ENCODE peak calls at places on chromosomes 12 and 14, in five cellular contexts. One of them, this sample, is unnamed.

GRCh38 chr12:132955094-132955932 is 793 bp downstream of the ZNF605 start:
- DNase-seq in effector memory CD4-positive, alpha-beta T cell: no peak
- DNase-seq in H9: peak
- DNase-seq in AG20443: peak
- DNase-seq in stimulated activated CD4-positive, alpha-beta T cell treated with anti-CD3 and anti-CD28 coated beads, Interleukin-1b, Interleukin-23, amount 100 ng/mL, for 48 hours: peak
- DNase-seq in this sample: no peak

GRCh38 chr14:106840258-106840657 is 1313.9 kb downstream of the TMEM121 start:
- DNase-seq in effector memory CD4-positive, alpha-beta T cell: no peak
- DNase-seq in H9: no peak
- DNase-seq in AG20443: no peak
- DNase-seq in stimulated activated CD4-positive, alpha-beta T cell treated with anti-CD3 and anti-CD28 coated beads, Interleukin-1b, Interleukin-23, amount 100 ng/mL, for 48 hours: no peak
- DNase-seq in this sample: no peak

GRCh38 chr12:59808317-59808910 is 212.6 kb downstream of the SLC16A7 start:
- DNase-seq in effector memory CD4-positive, alpha-beta T cell: no peak
- DNase-seq in H9: no peak
- DNase-seq in AG20443: peak
- DNase-seq in stimulated activated CD4-positive, alpha-beta T cell treated with anti-CD3 and anti-CD28 coated beads, Interleukin-1b, Interleukin-23, amount 100 ng/mL, for 48 hours: no peak
- DNase-seq in this sample: no peak

GRCh38 chr12:107774349-107775029 is at the start of gene ASCL4:
- DNase-seq in effector memory CD4-positive, alpha-beta T cell: no peak
- DNase-seq in H9: no peak
- DNase-seq in AG20443: no peak
- DNase-seq in stimulated activated CD4-positive, alpha-beta T cell treated with anti-CD3 and anti-CD28 coated beads, Interleukin-1b, Interleukin-23, amount 100 ng/mL, for 48 hours: no peak
- DNase-seq in this sample: no peak

GRCh38 chr14:53247596-53248370 is 94.7 kb upstream of the DDHD1 start:
- DNase-seq in effector memory CD4-positive, alpha-beta T cell: no peak
- DNase-seq in H9: no peak
- DNase-seq in AG20443: no peak
- DNase-seq in stimulated activated CD4-positive, alpha-beta T cell treated with anti-CD3 and anti-CD28 coated beads, Interleukin-1b, Interleukin-23, amount 100 ng/mL, for 48 hours: no peak
- DNase-seq in this sample: no peak

GRCh38 chr14:71169861-71170260 is 262.6 kb downstream of the PCNX1 start:
- DNase-seq in effector memory CD4-positive, alpha-beta T cell: no peak
- DNase-seq in H9: no peak
- DNase-seq in AG20443: no peak
- DNase-seq in stimulated activated CD4-positive, alpha-beta T cell treated with anti-CD3 and anti-CD28 coated beads, Interleukin-1b, Interleukin-23, amount 100 ng/mL, for 48 hours: no peak
- DNase-seq in this sample: no peak

GRCh38 chr14:56400426-56400825 is 179.2 kb upstream of the TMEM260 start:
- DNase-seq in effector memory CD4-positive, alpha-beta T cell: no peak
- DNase-seq in H9: no peak
- DNase-seq in AG20443: no peak
- DNase-seq in stimulated activated CD4-positive, alpha-beta T cell treated with anti-CD3 and anti-CD28 coated beads, Interleukin-1b, Interleukin-23, amount 100 ng/mL, for 48 hours: no peak
- DNase-seq in this sample: no peak

GRCh38 chr14:22479132-22479531 is 109.9 kb downstream of the DAD1 start:
- DNase-seq in effector memory CD4-positive, alpha-beta T cell: no peak
- DNase-seq in H9: no peak
- DNase-seq in AG20443: no peak
- DNase-seq in stimulated activated CD4-positive, alpha-beta T cell treated with anti-CD3 and anti-CD28 coated beads, Interleukin-1b, Interleukin-23, amount 100 ng/mL, for 48 hours: no peak
- DNase-seq in this sample: no peak

GRCh38 chr12:3243376-3244084 is 166.4 kb downstream of the TSPAN9 start:
- DNase-seq in effector memory CD4-positive, alpha-beta T cell: no peak
- DNase-seq in H9: no peak
- DNase-seq in AG20443: no peak
- DNase-seq in stimulated activated CD4-positive, alpha-beta T cell treated with anti-CD3 and anti-CD28 coated beads, Interleukin-1b, Interleukin-23, amount 100 ng/mL, for 48 hours: no peak
- DNase-seq in this sample: no peak

GRCh38 chr14:98069712-98070133 is 1202.3 kb downstream of the BCL11B start:
- DNase-seq in effector memory CD4-positive, alpha-beta T cell: no peak
- DNase-seq in H9: peak
- DNase-seq in AG20443: no peak
- DNase-seq in stimulated activated CD4-positive, alpha-beta T cell treated with anti-CD3 and anti-CD28 coated beads, Interleukin-1b, Interleukin-23, amount 100 ng/mL, for 48 hours: no peak
- DNase-seq in this sample: no peak

GRCh38 chr14:104976198-104977007 is 1.8 kb downstream of the AHNAK2 start:
- DNase-seq in effector memory CD4-positive, alpha-beta T cell: peak
- DNase-seq in H9: peak
- DNase-seq in AG20443: peak
- DNase-seq in stimulated activated CD4-positive, alpha-beta T cell treated with anti-CD3 and anti-CD28 coated beads, Interleukin-1b, Interleukin-23, amount 100 ng/mL, for 48 hours: peak
- DNase-seq in this sample: peak

GRCh38 chr12:46214668-46215429 is 54.0 kb downstream of the SLC38A1 start:
- DNase-seq in effector memory CD4-positive, alpha-beta T cell: peak
- DNase-seq in H9: no peak
- DNase-seq in AG20443: no peak
- DNase-seq in stimulated activated CD4-positive, alpha-beta T cell treated with anti-CD3 and anti-CD28 coated beads, Interleukin-1b, Interleukin-23, amount 100 ng/mL, for 48 hours: peak
- DNase-seq in this sample: peak

GRCh38 chr12:53952871-53953734 is 1.6 kb upstream of the HOXC12 start:
- DNase-seq in effector memory CD4-positive, alpha-beta T cell: no peak
- DNase-seq in H9: peak
- DNase-seq in AG20443: peak
- DNase-seq in stimulated activated CD4-positive, alpha-beta T cell treated with anti-CD3 and anti-CD28 coated beads, Interleukin-1b, Interleukin-23, amount 100 ng/mL, for 48 hours: no peak
- DNase-seq in this sample: no peak

This sample was measured in effector CD8-positive, alpha-beta T cell.